ENCODE peak calls at places on chromosome 6, in eight cellular contexts. H, J, Z, D, A, W, G and U are unnamed samples.
A peak's percentile ranks its signal among the peaks of the same experiment; 100 is the strongest.

GRCh38 chr6:75602164-75602896 is 650 bp downstream of the SENP6 start:
- DNase-seq in H (no peak), J (peak; percentile 29), Z (peak; percentile 59), D (peak; percentile 79), A (peak; percentile 74), W (no peak), G (peak; percentile 69), U (peak; percentile 62)

GRCh38 chr6:144372611-144373010 is 87.5 kb downstream of the UTRN start:
- DNase-seq in H (no peak), J (no peak), Z (no peak), D (no peak), A (no peak), W (no peak), G (no peak), U (no peak)

GRCh38 chr6:135481786-135482369 is 15.7 kb downstream of the AHI1 start:
- DNase-seq in H (no peak), J (no peak), Z (no peak), D (no peak), A (no peak), W (no peak), G (no peak), U (no peak)

GRCh38 chr6:107235521-107235920 is 120.2 kb upstream of the BEND3 start:
- DNase-seq in H (no peak), J (no peak), Z (no peak), D (no peak), A (no peak), W (no peak), G (no peak), U (no peak)

GRCh38 chr6:111096246-111096645 is 8.9 kb downstream of the SLC16A10 start:
- DNase-seq in H (no peak), J (no peak), Z (peak; percentile 95), D (no peak), A (no peak), W (no peak), G (peak; percentile 66), U (no peak)

GRCh38 chr6:163291622-163292021 is 122.9 kb upstream of the QKI start:
- DNase-seq in H (no peak), J (no peak), Z (no peak), D (no peak), A (no peak), W (no peak), G (no peak), U (no peak)

GRCh38 chr6:106254636-106255035 is 70.9 kb downstream of the ATG5 start:
- DNase-seq in H (no peak), J (peak; percentile 70), Z (no peak), D (no peak), A (no peak), W (no peak), G (no peak), U (no peak)

GRCh38 chr6:70221715-70222236 is 81.1 kb downstream of the COL9A1 start:
- DNase-seq in H (no peak), J (no peak), Z (no peak), D (no peak), A (no peak), W (no peak), G (no peak), U (no peak)

GRCh38 chr6:29531668-29532067 is 27.9 kb downstream of the UBD start:
- DNase-seq in H (no peak), J (peak; percentile 16), Z (no peak), D (no peak), A (no peak), W (no peak), G (no peak), U (no peak)

GRCh38 chr6:17869010-17869752 is 118.3 kb downstream of the KIF13A start:
- DNase-seq in H (no peak), J (no peak), Z (no peak), D (no peak), A (no peak), W (no peak), G (no peak), U (peak; percentile 37)

GRCh38 chr6:127812985-127813681 is 87.7 kb downstream of the THEMIS start:
- DNase-seq in H (no peak), J (no peak), Z (no peak), D (no peak), A (no peak), W (no peak), G (peak; percentile 9), U (no peak)

GRCh38 chr6:142028527-142028926 is 104.2 kb upstream of the GJE1 start:
- DNase-seq in H (no peak), J (no peak), Z (no peak), D (no peak), A (no peak), W (no peak), G (no peak), U (no peak)

GRCh38 chr6:142027074-142027473 is 105.7 kb upstream of the GJE1 start:
- DNase-seq in H (no peak), J (no peak), Z (no peak), D (no peak), A (no peak), W (no peak), G (no peak), U (no peak)

GRCh38 chr6:142030115-142030619 is 102.6 kb upstream of the GJE1 start:
- DNase-seq in H (no peak), J (peak; percentile 48), Z (no peak), D (no peak), A (no peak), W (peak; percentile 45), G (no peak), U (no peak)

GRCh38 chr6:142026471-142026870 is 106.3 kb upstream of the GJE1 start:
- DNase-seq in H (no peak), J (no peak), Z (no peak), D (no peak), A (no peak), W (no peak), G (no peak), U (no peak)
- H3K27ac ChIP-seq in H (no peak overlapping the region), J (no peak overlapping the region), Z (no peak overlapping the region), D (no peak overlapping the region), A (no peak overlapping the region), W (no peak overlapping the region), G (no peak overlapping the region), U (no peak overlapping the region)

GRCh38 chr6:168939771-168940170 is 313.9 kb downstream of the THBS2 start:
- DNase-seq in H (no peak), J (no peak), Z (no peak), D (no peak), A (no peak), W (no peak), G (no peak), U (no peak)
- H3K27ac ChIP-seq in H (no peak overlapping the region), J (no peak overlapping the region), Z (no peak overlapping the region), D (no peak overlapping the region), A (no peak overlapping the region), W (no peak overlapping the region), G (no peak overlapping the region), U (no peak overlapping the region)

GRCh38 chr6:119351005-119351394 is 1.4 kb upstream of the MAN1A1 start:
- DNase-seq in H (no peak), J (no peak), Z (no peak), D (no peak), A (no peak), W (no peak), G (peak; percentile 19), U (no peak)
- H3K27ac ChIP-seq in H (no peak overlapping the region), J (no peak overlapping the region), Z (no peak overlapping the region), D (peak overlapping the region; percentile 96), A (no peak overlapping the region), W (no peak overlapping the region), G (peak overlapping the region; percentile 88), U (no peak overlapping the region)

DNA sequence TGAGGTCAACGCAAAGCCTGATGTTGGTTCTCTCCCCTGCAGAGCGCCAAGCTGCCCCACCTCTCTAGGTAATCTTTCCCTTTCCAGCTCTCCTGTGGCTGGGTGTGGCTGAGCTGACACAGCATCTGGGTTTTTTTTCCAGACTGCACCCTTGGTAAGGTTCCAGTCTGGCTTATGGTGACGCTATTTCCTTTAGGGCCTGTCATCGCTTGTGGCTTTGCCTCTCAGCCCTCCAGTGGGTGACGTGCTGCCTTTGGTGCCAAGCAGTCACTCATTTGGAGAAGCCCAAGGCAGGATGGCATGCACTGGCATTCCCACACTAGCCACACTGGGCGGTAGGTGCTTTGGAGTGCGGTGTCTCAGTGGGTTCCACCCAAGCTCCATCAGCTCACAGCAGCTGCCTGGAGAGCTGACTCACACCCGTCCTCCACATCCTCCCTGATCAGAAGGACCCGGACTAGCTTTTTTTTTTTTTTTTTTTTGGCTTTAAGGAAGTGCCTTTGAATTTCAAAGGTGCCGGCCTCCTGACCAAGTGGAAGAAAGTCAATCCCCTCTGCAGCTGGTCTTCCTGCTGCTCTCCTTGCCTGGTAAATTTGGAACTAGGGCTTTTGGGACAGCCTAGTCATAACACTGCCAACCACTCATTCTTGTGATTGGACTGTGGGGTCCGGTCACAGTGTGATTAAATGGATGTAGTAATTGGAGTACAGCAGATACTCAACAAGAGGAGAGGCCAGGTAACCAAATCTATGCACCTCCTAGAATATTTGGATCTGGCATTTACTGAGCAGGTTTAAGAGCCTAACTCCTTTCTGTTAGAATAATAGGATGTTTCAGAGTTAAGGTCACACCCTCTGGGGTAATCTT is 153.6 kb downstream of the CD83 start:
- DNase-seq in H (peak; percentile 20), J (peak; percentile 85), Z (no peak), D (no peak), A (no peak), W (no peak), G (peak; percentile 32), U (no peak)
- H3K27ac ChIP-seq in H (no peak overlapping the region), J (peak overlapping the region; percentile 77), Z (no peak overlapping the region), D (no peak overlapping the region), A (no peak overlapping the region), W (no peak overlapping the region), G (no peak overlapping the region), U (no peak overlapping the region)